ENCODE peak calls at places on chromosomes 12 and 14, in nine cellular contexts. N is left colon; Q is Calu3; G is mammary epithelial cell; L is AG20443; S is IMR-90; V is brain pericyte; U is NCI-H146; D is stimulated activated CD4-positive, alpha-beta T cell treated with anti-CD3 and anti-CD28 coated beads, Interleukin-4, amount 100 ng/mL, for 24 hours. O is an unnamed sample.

GRCh38 chr12:6540181-6540877 is 6.0 kb downstream of the GAPDH start:
- DNase-seq in N (peak), Q (peak), G (peak), L (peak), S (peak), V (no peak), U (peak), D (peak), O (peak)

GRCh38 chr12:125187148-125187733 is 122.0 kb downstream of the AACS start:
- DNase-seq in N (no peak), Q (peak), G (no peak), L (no peak), S (no peak), V (no peak), U (no peak), D (no peak), O (peak)

GRCh38 chr12:92487138-92487485 is 215.7 kb upstream of the PLEKHG7 start:
- DNase-seq in N (no peak), Q (no peak), G (no peak), L (no peak), S (no peak), V (no peak), U (no peak), D (no peak), O (no peak)

GRCh38 chr14:43803076-43803689 is 703.9 kb downstream of the FSCB start:
- DNase-seq in N (no peak), Q (no peak), G (no peak), L (no peak), S (no peak), V (no peak), U (no peak), D (no peak), O (peak)

GRCh38 chr12:115873416-115874082 is 403.9 kb downstream of the MED13L start:
- DNase-seq in N (no peak), Q (no peak), G (no peak), L (no peak), S (no peak), V (no peak), U (no peak), D (no peak), O (peak)

GRCh38 chr12:110179291-110179690 is 55.1 kb downstream of the IFT81 start:
- DNase-seq in N (no peak), Q (no peak), G (peak), L (no peak), S (peak), V (no peak), U (no peak), D (no peak), O (peak)

GRCh38 chr12:3009780-3010179 is 50.6 kb downstream of the TEAD4 start:
- DNase-seq in N (no peak), Q (no peak), G (no peak), L (no peak), S (no peak), V (no peak), U (no peak), D (no peak), O (no peak)

GRCh38 chr12:114695305-114695592 is 11.3 kb upstream of the TBX3 start:
- DNase-seq in N (no peak), Q (no peak), G (no peak), L (no peak), S (no peak), V (no peak), U (no peak), D (no peak), O (no peak)

GRCh38 chr14:67240168-67240932 is 885 bp upstream of the PALS1 start:
- DNase-seq in N (peak), Q (peak), G (peak), L (peak), S (peak), V (no peak), U (no peak), D (peak), O (peak)

GRCh38 chr14:105738638-105739037 is 212.3 kb downstream of the TMEM121 start:
- DNase-seq in N (no peak), Q (no peak), G (no peak), L (peak), S (no peak), V (no peak), U (no peak), D (no peak), O (no peak)

GRCh38 chr12:52215587-52216031 is 17.4 kb upstream of the KRT7 start:
- DNase-seq in N (peak), Q (peak), G (peak), L (no peak), S (peak), V (no peak), U (peak), D (no peak), O (peak)

GRCh38 chr12:9725471-9725870 is 7.4 kb downstream of the CLECL1 start:
- DNase-seq in N (no peak), Q (no peak), G (peak), L (no peak), S (no peak), V (no peak), U (no peak), D (no peak), O (peak)

GRCh38 chr12:106291342-106291741 is 11.2 kb upstream of the TCP11L2 start:
- DNase-seq in N (peak), Q (no peak), G (no peak), L (no peak), S (no peak), V (no peak), U (peak), D (no peak), O (peak)

GRCh38 chr12:55188974-55189556 is 31.8 kb upstream of the OR10A7 start:
- DNase-seq in N (no peak), Q (peak), G (peak), L (peak), S (peak), V (peak), U (peak), D (peak), O (peak)

GRCh38 chr14:99131632-99132271 is 140.2 kb downstream of the BCL11B start:
- DNase-seq in N (no peak), Q (no peak), G (no peak), L (no peak), S (no peak), V (no peak), U (no peak), D (no peak), O (no peak)

GRCh38 chr12:1533602-1534304 is 60.6 kb downstream of the FBXL14 start:
- DNase-seq in N (peak), Q (peak), G (peak), L (no peak), S (peak), V (no peak), U (peak), D (peak), O (no peak)

GRCh38 chr12:78797201-78797931 is 67.2 kb upstream of the SYT1 start:
- DNase-seq in N (no peak), Q (no peak), G (peak), L (no peak), S (peak), V (no peak), U (no peak), D (no peak), O (peak)

GRCh38 chr12:74899031-74899829 is 310.4 kb downstream of the KCNC2 start:
- DNase-seq in N (no peak), Q (no peak), G (peak), L (no peak), S (no peak), V (no peak), U (no peak), D (no peak), O (peak)

GRCh38 chr12:20483776-20484175 is 115.4 kb downstream of the PDE3A start:
- DNase-seq in N (no peak), Q (no peak), G (no peak), L (peak), S (peak), V (no peak), U (no peak), D (no peak), O (no peak)

GRCh38 chr12:87784350-87784749 is 244.9 kb downstream of the C12orf50 start:
- DNase-seq in N (no peak), Q (no peak), G (no peak), L (no peak), S (no peak), V (no peak), U (peak), D (no peak), O (no peak)

GRCh38 chr12:46843811-46844210 is 18.0 kb upstream of the SLC38A4 start:
- DNase-seq in N (no peak), Q (no peak), G (no peak), L (peak), S (peak), V (no peak), U (no peak), D (no peak), O (no peak)

GRCh38 chr12:124506145-124506831 is 61.1 kb downstream of the NCOR2 start:
- DNase-seq in N (peak), Q (peak), G (no peak), L (peak), S (no peak), V (peak), U (peak), D (no peak), O (no peak)

GRCh38 chr12:127548123-127548553 is 718.8 kb upstream of the TMEM132C start:
- DNase-seq in N (no peak), Q (no peak), G (peak), L (peak), S (peak), V (no peak), U (peak), D (no peak), O (no peak)

GRCh38 chr14:33026850-33027420 is 88.3 kb downstream of the NPAS3 start:
- DNase-seq in N (no peak), Q (no peak), G (no peak), L (peak), S (no peak), V (no peak), U (no peak), D (no peak), O (no peak)

GRCh38 chr12:94089891-94090290 is 58.5 kb upstream of the PLXNC1 start:
- DNase-seq in N (no peak), Q (no peak), G (no peak), L (peak), S (peak), V (no peak), U (no peak), D (no peak), O (no peak)

O was measured in epithelial cell of esophagus.